ENCODE peak calls at places on chromosomes 4 and X, in five cellular contexts. One of them, this sample, is unnamed.

GRCh38 chrX:9611436-9612145 is 146.7 kb downstream of the TBL1X start:
- DNase-seq in fibroblast of pulmonary artery: no peak
- DNase-seq in brain microvascular endothelial cell: no peak
- DNase-seq in right cardiac atrium: no peak
- DNase-seq in PC-9: no peak
- DNase-seq in this sample: no peak

GRCh38 chr4:17662694-17663093 is 48.3 kb downstream of the MED28 start:
- DNase-seq in fibroblast of pulmonary artery: peak
- DNase-seq in brain microvascular endothelial cell: peak
- DNase-seq in right cardiac atrium: no peak
- DNase-seq in PC-9: no peak
- DNase-seq in this sample: peak

GRCh38 chr4:112284662-112285411 is 867 bp downstream of the TIFA start:
- DNase-seq in fibroblast of pulmonary artery: peak
- DNase-seq in brain microvascular endothelial cell: no peak
- DNase-seq in right cardiac atrium: no peak
- DNase-seq in PC-9: peak
- DNase-seq in this sample: no peak

GRCh38 chr4:3729188-3729884 is 36.8 kb upstream of the ADRA2C start:
- DNase-seq in fibroblast of pulmonary artery: no peak
- DNase-seq in brain microvascular endothelial cell: no peak
- DNase-seq in right cardiac atrium: no peak
- DNase-seq in PC-9: no peak
- DNase-seq in this sample: no peak

GRCh38 chr4:19993222-19993621 is 258.5 kb upstream of the SLIT2 start:
- DNase-seq in fibroblast of pulmonary artery: peak
- DNase-seq in brain microvascular endothelial cell: no peak
- DNase-seq in right cardiac atrium: no peak
- DNase-seq in PC-9: no peak
- DNase-seq in this sample: peak

GRCh38 chrX:24242649-24243556 is 71.0 kb downstream of the SUPT20HL2 start:
- DNase-seq in fibroblast of pulmonary artery: peak
- DNase-seq in brain microvascular endothelial cell: peak
- DNase-seq in right cardiac atrium: peak
- DNase-seq in PC-9: no peak
- DNase-seq in this sample: peak

GRCh38 chrX:7091923-7092322 is 55.6 kb upstream of the STS start:
- DNase-seq in fibroblast of pulmonary artery: no peak
- DNase-seq in brain microvascular endothelial cell: no peak
- DNase-seq in right cardiac atrium: no peak
- DNase-seq in PC-9: no peak
- DNase-seq in this sample: no peak

GRCh38 chr4:24405926-24406325 is 178.4 kb downstream of the DHX15 start:
- DNase-seq in fibroblast of pulmonary artery: no peak
- DNase-seq in brain microvascular endothelial cell: no peak
- DNase-seq in right cardiac atrium: no peak
- DNase-seq in PC-9: no peak
- DNase-seq in this sample: no peak

GRCh38 chrX:38409289-38409688 is 56.9 kb downstream of the OTC start:
- DNase-seq in fibroblast of pulmonary artery: no peak
- DNase-seq in brain microvascular endothelial cell: no peak
- DNase-seq in right cardiac atrium: no peak
- DNase-seq in PC-9: no peak
- DNase-seq in this sample: no peak

GRCh38 chr4:55184600-55185523 is 59.5 kb upstream of the KDR start:
- DNase-seq in fibroblast of pulmonary artery: peak
- DNase-seq in brain microvascular endothelial cell: peak
- DNase-seq in right cardiac atrium: no peak
- DNase-seq in PC-9: no peak
- DNase-seq in this sample: no peak

GRCh38 chr4:153115322-153116100 is 88.7 kb upstream of the TRIM2 start:
- DNase-seq in fibroblast of pulmonary artery: peak
- DNase-seq in brain microvascular endothelial cell: peak
- DNase-seq in right cardiac atrium: no peak
- DNase-seq in PC-9: peak
- DNase-seq in this sample: peak

GRCh38 chr4:143700060-143700419 is 435 bp downstream of the FREM3 start:
- DNase-seq in fibroblast of pulmonary artery: peak
- DNase-seq in brain microvascular endothelial cell: no peak
- DNase-seq in right cardiac atrium: peak
- DNase-seq in PC-9: no peak
- DNase-seq in this sample: no peak

GRCh38 chr4:110415451-110415850 is 60.5 kb upstream of the ENPEP start:
- DNase-seq in fibroblast of pulmonary artery: no peak
- DNase-seq in brain microvascular endothelial cell: no peak
- DNase-seq in right cardiac atrium: no peak
- DNase-seq in PC-9: no peak
- DNase-seq in this sample: no peak

GRCh38 chrX:88284844-88285243 is 462.2 kb upstream of the CPXCR1 start:
- DNase-seq in fibroblast of pulmonary artery: no peak
- DNase-seq in brain microvascular endothelial cell: no peak
- DNase-seq in right cardiac atrium: no peak
- DNase-seq in PC-9: no peak
- DNase-seq in this sample: no peak

GRCh38 chr4:55378617-55379467 is 16.9 kb upstream of the TMEM165 start:
- DNase-seq in fibroblast of pulmonary artery: no peak
- DNase-seq in brain microvascular endothelial cell: peak
- DNase-seq in right cardiac atrium: no peak
- DNase-seq in PC-9: peak
- DNase-seq in this sample: no peak

GRCh38 chrX:3252744-3253143 is 93.7 kb downstream of the MXRA5 start:
- DNase-seq in fibroblast of pulmonary artery: peak
- DNase-seq in brain microvascular endothelial cell: no peak
- DNase-seq in right cardiac atrium: peak
- DNase-seq in PC-9: no peak
- DNase-seq in this sample: no peak

GRCh38 chr4:173367285-173367684 is 3.5 kb upstream of the SAP30 start:
- DNase-seq in fibroblast of pulmonary artery: peak
- DNase-seq in brain microvascular endothelial cell: no peak
- DNase-seq in right cardiac atrium: no peak
- DNase-seq in PC-9: no peak
- DNase-seq in this sample: no peak

GRCh38 chr4:158080354-158080753 is 92.5 kb downstream of the GASK1B start:
- DNase-seq in fibroblast of pulmonary artery: no peak
- DNase-seq in brain microvascular endothelial cell: no peak
- DNase-seq in right cardiac atrium: no peak
- DNase-seq in PC-9: no peak
- DNase-seq in this sample: no peak

GRCh38 chr4:118904935-118905334 is 16.3 kb downstream of the SYNPO2 start:
- DNase-seq in fibroblast of pulmonary artery: peak
- DNase-seq in brain microvascular endothelial cell: peak
- DNase-seq in right cardiac atrium: no peak
- DNase-seq in PC-9: no peak
- DNase-seq in this sample: no peak

GRCh38 chrX:125210146-125210545 is 109.5 kb upstream of the TEX13C start:
- DNase-seq in fibroblast of pulmonary artery: no peak
- DNase-seq in brain microvascular endothelial cell: no peak
- DNase-seq in right cardiac atrium: no peak
- DNase-seq in PC-9: no peak
- DNase-seq in this sample: no peak

GRCh38 chr4:5812506-5813229 is 80.2 kb downstream of the CRMP1 start:
- DNase-seq in fibroblast of pulmonary artery: peak
- DNase-seq in brain microvascular endothelial cell: peak
- DNase-seq in right cardiac atrium: no peak
- DNase-seq in PC-9: peak
- DNase-seq in this sample: peak

GRCh38 chr4:108622828-108623227 is 2.5 kb downstream of the RPL34 start:
- DNase-seq in fibroblast of pulmonary artery: no peak
- DNase-seq in brain microvascular endothelial cell: no peak
- DNase-seq in right cardiac atrium: no peak
- DNase-seq in PC-9: no peak
- DNase-seq in this sample: no peak

GRCh38 chr4:60452259-60452658 is 747.9 kb upstream of the ADGRL3 start:
- DNase-seq in fibroblast of pulmonary artery: no peak
- DNase-seq in brain microvascular endothelial cell: no peak
- DNase-seq in right cardiac atrium: no peak
- DNase-seq in PC-9: no peak
- DNase-seq in this sample: no peak

GRCh38 chrX:79270401-79270800 is 96.7 kb downstream of the ITM2A start:
- DNase-seq in fibroblast of pulmonary artery: peak
- DNase-seq in brain microvascular endothelial cell: no peak
- DNase-seq in right cardiac atrium: peak
- DNase-seq in PC-9: no peak
- DNase-seq in this sample: no peak

GRCh38 chrX:143634373-143634685 is 1.6 kb downstream of the SLITRK4 start:
- DNase-seq in fibroblast of pulmonary artery: no peak
- DNase-seq in brain microvascular endothelial cell: no peak
- DNase-seq in right cardiac atrium: no peak
- DNase-seq in PC-9: no peak
- DNase-seq in this sample: no peak

GRCh38 chr4:74444891-74445642 is at the start of gene AREG:
- DNase-seq in fibroblast of pulmonary artery: peak
- DNase-seq in brain microvascular endothelial cell: peak
- DNase-seq in right cardiac atrium: peak
- DNase-seq in PC-9: peak
- DNase-seq in this sample: no peak

GRCh38 chr4:172791841-172792240 is 376.8 kb upstream of the GALNT7 start:
- DNase-seq in fibroblast of pulmonary artery: no peak
- DNase-seq in brain microvascular endothelial cell: no peak
- DNase-seq in right cardiac atrium: no peak
- DNase-seq in PC-9: no peak
- DNase-seq in this sample: no peak

GRCh38 chr4:71784569-71785197 is 804 bp upstream of the GC start:
- DNase-seq in fibroblast of pulmonary artery: no peak
- DNase-seq in brain microvascular endothelial cell: no peak
- DNase-seq in right cardiac atrium: no peak
- DNase-seq in PC-9: no peak
- DNase-seq in this sample: no peak

DNA sequence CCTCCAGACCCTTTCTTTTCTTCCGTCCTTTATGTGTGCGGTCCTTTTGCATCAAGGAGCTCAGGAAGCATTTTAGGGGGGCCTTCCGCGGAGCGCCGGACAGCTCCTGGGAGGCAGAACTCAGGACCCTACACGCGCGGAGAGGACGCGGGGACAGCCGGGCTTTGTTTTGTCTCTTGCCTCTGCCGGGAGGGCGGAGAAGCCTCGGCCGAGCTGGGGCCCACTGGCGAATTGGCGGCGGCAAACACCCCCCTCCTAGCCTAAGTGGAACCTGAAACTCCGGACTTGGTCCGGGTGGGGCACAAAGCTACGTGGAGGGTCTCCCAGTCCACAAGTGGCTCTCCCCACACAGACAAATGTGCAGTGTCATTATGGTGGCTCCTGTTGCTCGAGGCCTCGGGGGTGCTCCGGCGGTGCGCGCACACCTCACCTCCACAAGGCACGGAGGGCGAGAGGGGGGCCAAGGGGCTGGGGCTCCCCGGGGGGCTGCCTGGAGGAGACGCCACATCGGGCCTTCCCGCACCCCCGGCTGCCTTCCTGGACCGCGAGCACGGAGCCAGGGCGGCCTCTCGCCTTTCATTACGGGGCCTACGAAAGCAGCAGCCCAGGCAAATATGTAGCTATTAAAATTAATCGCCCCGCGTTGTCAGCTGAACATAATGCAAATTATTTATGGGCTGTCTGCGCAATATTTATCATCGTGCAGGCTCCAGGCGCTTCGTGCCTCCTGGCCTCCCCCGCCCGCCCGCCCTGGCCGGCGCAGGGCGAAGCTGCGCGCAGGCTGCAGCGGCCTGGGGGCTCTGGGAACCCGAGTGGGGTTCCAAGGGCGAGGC is 70.6 kb upstream of the BCOR start:
- DNase-seq in fibroblast of pulmonary artery: no peak
- DNase-seq in brain microvascular endothelial cell: no peak
- DNase-seq in right cardiac atrium: no peak
- DNase-seq in PC-9: no peak
- DNase-seq in this sample: no peak
- H3K4me3 ChIP-seq in fibroblast of pulmonary artery: no peak
- H3K4me3 ChIP-seq in brain microvascular endothelial cell: peak
- H3K4me3 ChIP-seq in right cardiac atrium: peak
- H3K4me3 ChIP-seq in PC-9: no peak
- H3K4me3 ChIP-seq in this sample: no peak

GRCh38 chr4:99028187-99028586 is 32.7 kb downstream of the METAP1 start:
- DNase-seq in fibroblast of pulmonary artery: no peak
- DNase-seq in brain microvascular endothelial cell: no peak
- DNase-seq in right cardiac atrium: no peak
- DNase-seq in PC-9: no peak
- DNase-seq in this sample: peak

GRCh38 chr4:99029018-99029735 is 33.7 kb downstream of the METAP1 start:
- DNase-seq in fibroblast of pulmonary artery: no peak
- DNase-seq in brain microvascular endothelial cell: no peak
- DNase-seq in right cardiac atrium: no peak
- DNase-seq in PC-9: no peak
- DNase-seq in this sample: no peak

GRCh38 chr4:99038213-99038612 is 42.7 kb downstream of the METAP1 start:
- DNase-seq in fibroblast of pulmonary artery: no peak
- DNase-seq in brain microvascular endothelial cell: no peak
- DNase-seq in right cardiac atrium: no peak
- DNase-seq in PC-9: no peak
- DNase-seq in this sample: no peak

GRCh38 chr4:99029852-99030251 is 34.3 kb downstream of the METAP1 start:
- DNase-seq in fibroblast of pulmonary artery: no peak
- DNase-seq in brain microvascular endothelial cell: no peak
- DNase-seq in right cardiac atrium: no peak
- DNase-seq in PC-9: no peak
- DNase-seq in this sample: no peak

DNA sequence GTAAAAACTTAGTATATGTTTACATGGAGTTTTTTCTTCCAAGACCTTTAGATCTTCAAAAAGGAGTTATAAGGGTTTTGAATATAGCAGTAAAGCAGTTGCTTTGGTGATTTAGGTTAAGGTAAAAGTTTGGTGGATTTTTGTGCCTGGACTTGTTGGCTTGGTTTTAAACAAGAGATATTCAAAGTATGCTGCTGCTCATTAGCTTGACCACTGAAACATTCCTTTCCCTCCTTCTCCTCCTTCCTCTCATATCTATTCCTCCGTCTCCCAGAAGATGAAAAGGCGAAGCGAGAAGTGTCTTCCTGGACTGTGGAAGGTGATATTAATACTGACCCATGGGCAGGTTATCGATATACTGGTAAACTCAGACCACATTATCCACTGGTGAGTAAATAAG is 38.4 kb downstream of the METAP1 start:
- DNase-seq in fibroblast of pulmonary artery: peak
- DNase-seq in brain microvascular endothelial cell: no peak
- DNase-seq in right cardiac atrium: no peak
- DNase-seq in PC-9: no peak
- DNase-seq in this sample: peak
- H3K4me3 ChIP-seq in fibroblast of pulmonary artery: no peak
- H3K4me3 ChIP-seq in brain microvascular endothelial cell: no peak
- H3K4me3 ChIP-seq in right cardiac atrium: no peak
- H3K4me3 ChIP-seq in PC-9: no peak
- H3K4me3 ChIP-seq in this sample: no peak

DNA sequence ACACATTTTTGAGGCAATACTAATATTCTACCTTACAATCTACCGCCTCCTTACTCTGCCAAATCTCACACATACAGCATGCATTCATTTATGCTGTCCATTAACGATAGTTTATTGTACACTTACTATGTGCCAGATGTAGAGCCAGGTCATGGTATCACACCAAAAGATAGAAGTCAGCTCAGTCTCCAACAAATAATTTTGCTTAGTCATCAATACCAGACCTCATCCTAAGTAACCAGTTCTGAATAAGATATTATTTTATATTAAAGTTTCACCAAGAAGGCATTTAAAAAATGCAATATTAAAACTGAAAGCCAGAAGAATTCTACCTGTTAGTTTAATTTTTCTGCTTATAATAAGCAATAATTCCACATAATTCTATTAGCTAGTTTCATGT is 60.6 kb upstream of the TTC29 start:
- DNase-seq in fibroblast of pulmonary artery: no peak
- DNase-seq in brain microvascular endothelial cell: no peak
- DNase-seq in right cardiac atrium: no peak
- DNase-seq in PC-9: no peak
- DNase-seq in this sample: no peak
- H3K4me3 ChIP-seq in fibroblast of pulmonary artery: no peak
- H3K4me3 ChIP-seq in brain microvascular endothelial cell: no peak
- H3K4me3 ChIP-seq in right cardiac atrium: no peak
- H3K4me3 ChIP-seq in PC-9: no peak
- H3K4me3 ChIP-seq in this sample: no peak

GRCh38 chr4:13829457-13829856 is 201.9 kb upstream of the BOD1L1 start:
- DNase-seq in fibroblast of pulmonary artery: no peak
- DNase-seq in brain microvascular endothelial cell: no peak
- DNase-seq in right cardiac atrium: no peak
- DNase-seq in PC-9: no peak
- DNase-seq in this sample: no peak
- H3K4me3 ChIP-seq in fibroblast of pulmonary artery: no peak
- H3K4me3 ChIP-seq in brain microvascular endothelial cell: no peak
- H3K4me3 ChIP-seq in right cardiac atrium: no peak
- H3K4me3 ChIP-seq in PC-9: no peak
- H3K4me3 ChIP-seq in this sample: no peak